ENCODE peak calls at places on chromosomes 4 and X, in nine cellular contexts. One of them, this sample, is unnamed.

GRCh38 chr4:8786166-8786565 is 85.5 kb downstream of the HMX1 start:
- DNase-seq in GM23248: no peak
- DNase-seq in fibroblast of the aortic adventitia: no peak
- DNase-seq in aorta: no peak
- DNase-seq in PC-3: no peak
- DNase-seq in GM12865: no peak
- DNase-seq in lower leg skin: no peak
- DNase-seq in AG09309: no peak
- DNase-seq in astrocyte of the spinal cord: no peak
- DNase-seq in this sample: no peak

GRCh38 chr4:85274955-85275354 is 200.0 kb upstream of the ARHGAP24 start:
- DNase-seq in GM23248: no peak
- DNase-seq in GM12865: no peak
- DNase-seq in lower leg skin: no peak
- DNase-seq in aorta: no peak
- DNase-seq in AG09309: no peak
- DNase-seq in astrocyte of the spinal cord: no peak
- DNase-seq in fibroblast of the aortic adventitia: no peak
- DNase-seq in PC-3: no peak
- DNase-seq in this sample: no peak

GRCh38 chrX:37347420-37347819 is 1.7 kb upstream of the PRRG1 start:
- DNase-seq in GM23248: peak
- DNase-seq in PC-3: no peak
- DNase-seq in lower leg skin: no peak
- DNase-seq in astrocyte of the spinal cord: peak
- DNase-seq in GM12865: no peak
- DNase-seq in aorta: no peak
- DNase-seq in fibroblast of the aortic adventitia: peak
- DNase-seq in AG09309: peak
- DNase-seq in this sample: no peak

GRCh38 chr4:99625369-99625768 is 32.3 kb downstream of the C4orf54 start:
- DNase-seq in aorta: no peak
- DNase-seq in fibroblast of the aortic adventitia: no peak
- DNase-seq in PC-3: no peak
- DNase-seq in AG09309: no peak
- DNase-seq in GM23248: no peak
- DNase-seq in GM12865: peak
- DNase-seq in lower leg skin: no peak
- DNase-seq in astrocyte of the spinal cord: no peak
- DNase-seq in this sample: no peak

GRCh38 chr4:53196195-53196641 is 169.6 kb downstream of the SCFD2 start:
- DNase-seq in fibroblast of the aortic adventitia: peak
- DNase-seq in GM12865: no peak
- DNase-seq in GM23248: peak
- DNase-seq in PC-3: no peak
- DNase-seq in AG09309: peak
- DNase-seq in lower leg skin: no peak
- DNase-seq in aorta: no peak
- DNase-seq in astrocyte of the spinal cord: peak
- DNase-seq in this sample: no peak

GRCh38 chrX:11756354-11757318 is 1.4 kb upstream of the MSL3 start:
- DNase-seq in fibroblast of the aortic adventitia: peak
- DNase-seq in GM23248: peak
- DNase-seq in aorta: no peak
- DNase-seq in AG09309: no peak
- DNase-seq in GM12865: peak
- DNase-seq in lower leg skin: no peak
- DNase-seq in astrocyte of the spinal cord: peak
- DNase-seq in PC-3: peak
- DNase-seq in this sample: no peak

GRCh38 chrX:100979881-100980607 is 10.5 kb downstream of the ARL13A start:
- DNase-seq in GM23248: peak
- DNase-seq in aorta: no peak
- DNase-seq in lower leg skin: no peak
- DNase-seq in AG09309: no peak
- DNase-seq in astrocyte of the spinal cord: peak
- DNase-seq in GM12865: no peak
- DNase-seq in fibroblast of the aortic adventitia: no peak
- DNase-seq in PC-3: peak
- DNase-seq in this sample: no peak

GRCh38 chr4:187064033-187064432 is 340.4 kb upstream of the FAT1 start:
- DNase-seq in astrocyte of the spinal cord: no peak
- DNase-seq in fibroblast of the aortic adventitia: no peak
- DNase-seq in GM12865: no peak
- DNase-seq in aorta: no peak
- DNase-seq in PC-3: no peak
- DNase-seq in AG09309: no peak
- DNase-seq in GM23248: no peak
- DNase-seq in lower leg skin: no peak
- DNase-seq in this sample: no peak

GRCh38 chrX:19924285-19924684 is 36.9 kb upstream of the SH3KBP1 start:
- DNase-seq in aorta: no peak
- DNase-seq in PC-3: no peak
- DNase-seq in GM12865: no peak
- DNase-seq in astrocyte of the spinal cord: peak
- DNase-seq in lower leg skin: no peak
- DNase-seq in AG09309: no peak
- DNase-seq in GM23248: no peak
- DNase-seq in fibroblast of the aortic adventitia: peak
- DNase-seq in this sample: no peak

GRCh38 chr4:73740353-73740778 is at the start of gene CXCL8:
- DNase-seq in PC-3: peak
- DNase-seq in lower leg skin: peak
- DNase-seq in fibroblast of the aortic adventitia: peak
- DNase-seq in AG09309: peak
- DNase-seq in GM12865: no peak
- DNase-seq in astrocyte of the spinal cord: peak
- DNase-seq in GM23248: peak
- DNase-seq in aorta: no peak
- DNase-seq in this sample: peak

GRCh38 chr4:88458091-88458740 is 1.3 kb downstream of the HERC5 start:
- DNase-seq in aorta: no peak
- DNase-seq in GM12865: no peak
- DNase-seq in fibroblast of the aortic adventitia: no peak
- DNase-seq in AG09309: no peak
- DNase-seq in lower leg skin: no peak
- DNase-seq in PC-3: no peak
- DNase-seq in GM23248: no peak
- DNase-seq in astrocyte of the spinal cord: peak
- DNase-seq in this sample: no peak
- H3K4me3 ChIP-seq in aorta: peak
- H3K4me3 ChIP-seq in GM12865: no peak
- H3K4me3 ChIP-seq in fibroblast of the aortic adventitia: no peak
- H3K4me3 ChIP-seq in AG09309: no peak
- H3K4me3 ChIP-seq in lower leg skin: no peak
- H3K4me3 ChIP-seq in PC-3: peak
- H3K4me3 ChIP-seq in GM23248: no peak
- H3K4me3 ChIP-seq in astrocyte of the spinal cord: no peak
- H3K4me3 ChIP-seq in this sample: no peak

DNA sequence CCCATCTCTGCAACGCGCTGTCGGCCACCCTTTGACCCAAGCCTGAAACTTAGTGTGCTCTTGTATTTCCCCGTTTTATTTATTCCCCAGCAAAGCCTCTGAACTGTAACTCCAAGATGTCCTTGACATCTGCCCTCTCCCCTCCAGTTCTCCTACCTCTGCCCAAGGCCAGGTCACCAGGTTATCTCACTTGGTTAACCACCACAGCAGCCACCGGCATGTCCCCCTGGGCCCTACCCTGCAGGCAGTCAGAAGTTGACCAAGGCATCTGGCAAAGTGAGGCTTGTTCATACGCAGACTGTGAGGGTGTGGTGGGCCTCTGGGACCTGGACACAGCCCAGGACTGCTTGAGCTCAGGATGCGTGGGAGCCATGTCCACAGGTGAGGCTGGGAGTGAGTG is 195.1 kb upstream of the PSAPL1 start:
- DNase-seq in lower leg skin: no peak
- DNase-seq in AG09309: no peak
- DNase-seq in GM12865: no peak
- DNase-seq in astrocyte of the spinal cord: no peak
- DNase-seq in PC-3: no peak
- DNase-seq in GM23248: no peak
- DNase-seq in fibroblast of the aortic adventitia: no peak
- DNase-seq in aorta: peak
- DNase-seq in this sample: no peak
- H3K4me3 ChIP-seq in lower leg skin: no peak
- H3K4me3 ChIP-seq in AG09309: no peak
- H3K4me3 ChIP-seq in GM12865: no peak
- H3K4me3 ChIP-seq in astrocyte of the spinal cord: no peak
- H3K4me3 ChIP-seq in PC-3: no peak
- H3K4me3 ChIP-seq in GM23248: no peak
- H3K4me3 ChIP-seq in fibroblast of the aortic adventitia: no peak
- H3K4me3 ChIP-seq in aorta: no peak
- H3K4me3 ChIP-seq in this sample: no peak

GRCh38 chrX:154436597-154437397 is at the start of gene GDI1:
- DNase-seq in lower leg skin: no peak
- DNase-seq in fibroblast of the aortic adventitia: peak
- DNase-seq in astrocyte of the spinal cord: peak
- DNase-seq in AG09309: no peak
- DNase-seq in GM23248: peak
- DNase-seq in GM12865: peak
- DNase-seq in aorta: peak
- DNase-seq in PC-3: peak
- DNase-seq in this sample: peak

GRCh38 chrX:154433605-154434004 is 3.3 kb upstream of the GDI1 start:
- DNase-seq in AG09309: no peak
- DNase-seq in lower leg skin: no peak
- DNase-seq in GM23248: no peak
- DNase-seq in GM12865: no peak
- DNase-seq in PC-3: no peak
- DNase-seq in fibroblast of the aortic adventitia: no peak
- DNase-seq in astrocyte of the spinal cord: no peak
- DNase-seq in aorta: no peak
- DNase-seq in this sample: no peak

GRCh38 chrX:154434394-154435168 is 2.4 kb upstream of the GDI1 start:
- DNase-seq in PC-3: no peak
- DNase-seq in fibroblast of the aortic adventitia: no peak
- DNase-seq in GM23248: no peak
- DNase-seq in AG09309: no peak
- DNase-seq in GM12865: no peak
- DNase-seq in aorta: no peak
- DNase-seq in lower leg skin: no peak
- DNase-seq in astrocyte of the spinal cord: no peak
- DNase-seq in this sample: no peak

GRCh38 chrX:154436290-154436596 is 711 bp upstream of the GDI1 start:
- DNase-seq in PC-3: no peak
- DNase-seq in aorta: no peak
- DNase-seq in fibroblast of the aortic adventitia: no peak
- DNase-seq in GM12865: no peak
- DNase-seq in GM23248: no peak
- DNase-seq in lower leg skin: no peak
- DNase-seq in AG09309: no peak
- DNase-seq in astrocyte of the spinal cord: no peak
- DNase-seq in this sample: no peak

GRCh38 chrX:154435171-154435733 is 1.7 kb upstream of the GDI1 start:
- DNase-seq in aorta: no peak
- DNase-seq in GM23248: no peak
- DNase-seq in astrocyte of the spinal cord: no peak
- DNase-seq in lower leg skin: no peak
- DNase-seq in fibroblast of the aortic adventitia: no peak
- DNase-seq in PC-3: no peak
- DNase-seq in GM12865: no peak
- DNase-seq in AG09309: no peak
- DNase-seq in this sample: no peak
- H3K4me3 ChIP-seq in aorta: no peak
- H3K4me3 ChIP-seq in GM23248: no peak
- H3K4me3 ChIP-seq in astrocyte of the spinal cord: no peak
- H3K4me3 ChIP-seq in lower leg skin: no peak
- H3K4me3 ChIP-seq in fibroblast of the aortic adventitia: no peak
- H3K4me3 ChIP-seq in PC-3: no peak
- H3K4me3 ChIP-seq in GM12865: no peak
- H3K4me3 ChIP-seq in AG09309: no peak
- H3K4me3 ChIP-seq in this sample: no peak

GRCh38 chr4:121824171-121824527 is 466 bp upstream of the CCNA2 start:
- DNase-seq in lower leg skin: no peak
- DNase-seq in astrocyte of the spinal cord: no peak
- DNase-seq in fibroblast of the aortic adventitia: no peak
- DNase-seq in PC-3: no peak
- DNase-seq in aorta: no peak
- DNase-seq in GM23248: no peak
- DNase-seq in AG09309: no peak
- DNase-seq in GM12865: no peak
- DNase-seq in this sample: no peak

GRCh38 chr4:121819216-121819980 is 4.3 kb downstream of the CCNA2 start:
- DNase-seq in AG09309: no peak
- DNase-seq in GM23248: peak
- DNase-seq in astrocyte of the spinal cord: peak
- DNase-seq in lower leg skin: no peak
- DNase-seq in GM12865: no peak
- DNase-seq in aorta: no peak
- DNase-seq in fibroblast of the aortic adventitia: peak
- DNase-seq in PC-3: no peak
- DNase-seq in this sample: no peak

GRCh38 chr4:121823505-121824170 is at the start of gene CCNA2:
- DNase-seq in fibroblast of the aortic adventitia: peak
- DNase-seq in PC-3: peak
- DNase-seq in GM23248: peak
- DNase-seq in GM12865: peak
- DNase-seq in lower leg skin: peak
- DNase-seq in aorta: peak
- DNase-seq in astrocyte of the spinal cord: peak
- DNase-seq in AG09309: peak
- DNase-seq in this sample: peak

GRCh38 chr4:121822796-121823504 is 733 bp downstream of the CCNA2 start:
- DNase-seq in AG09309: no peak
- DNase-seq in GM23248: peak
- DNase-seq in lower leg skin: no peak
- DNase-seq in fibroblast of the aortic adventitia: peak
- DNase-seq in GM12865: peak
- DNase-seq in aorta: no peak
- DNase-seq in PC-3: peak
- DNase-seq in astrocyte of the spinal cord: peak
- DNase-seq in this sample: peak

GRCh38 chr4:121822047-121822446 is 1.6 kb downstream of the CCNA2 start:
- DNase-seq in aorta: no peak
- DNase-seq in AG09309: no peak
- DNase-seq in GM23248: no peak
- DNase-seq in GM12865: no peak
- DNase-seq in PC-3: no peak
- DNase-seq in fibroblast of the aortic adventitia: no peak
- DNase-seq in lower leg skin: no peak
- DNase-seq in astrocyte of the spinal cord: no peak
- DNase-seq in this sample: no peak
- H3K4me3 ChIP-seq in aorta: no peak
- H3K4me3 ChIP-seq in AG09309: peak
- H3K4me3 ChIP-seq in GM23248: peak
- H3K4me3 ChIP-seq in GM12865: peak
- H3K4me3 ChIP-seq in PC-3: peak
- H3K4me3 ChIP-seq in fibroblast of the aortic adventitia: peak
- H3K4me3 ChIP-seq in lower leg skin: no peak
- H3K4me3 ChIP-seq in astrocyte of the spinal cord: peak
- H3K4me3 ChIP-seq in this sample: no peak